ENCODE peak calls at places on chromosomes 6 and 20, in five cellular contexts. One of them, this sample, is unnamed.

GRCh38 chr20:10079964-10080363 is 45.2 kb downstream of the ANKEF1 start:
- DNase-seq in PC-3: peak; percentile 58
- DNase-seq in psoas muscle: no peak
- DNase-seq in esophagus muscularis mucosa: no peak
- DNase-seq in adrenal gland: peak; percentile 30
- DNase-seq in this sample: no peak

GRCh38 chr6:136864676-136865075 is 42.3 kb downstream of the PEX7 start:
- DNase-seq in PC-3: no peak
- DNase-seq in adrenal gland: no peak
- DNase-seq in esophagus muscularis mucosa: no peak
- DNase-seq in psoas muscle: no peak
- DNase-seq in this sample: no peak

GRCh38 chr6:97674802-97675201 is 391.8 kb upstream of the MMS22L start:
- DNase-seq in psoas muscle: no peak
- DNase-seq in esophagus muscularis mucosa: no peak
- DNase-seq in adrenal gland: no peak
- DNase-seq in PC-3: no peak
- DNase-seq in this sample: no peak

GRCh38 chr6:85644374-85644762 is 1.7 kb upstream of the SYNCRIP start:
- DNase-seq in esophagus muscularis mucosa: no peak
- DNase-seq in psoas muscle: no peak
- DNase-seq in PC-3: peak; percentile 14
- DNase-seq in adrenal gland: no peak
- DNase-seq in this sample: no peak

GRCh38 chr6:82086944-82087343 is 160.6 kb downstream of the IBTK start:
- DNase-seq in psoas muscle: no peak
- DNase-seq in PC-3: peak; percentile 49
- DNase-seq in adrenal gland: no peak
- DNase-seq in esophagus muscularis mucosa: no peak
- DNase-seq in this sample: no peak

GRCh38 chr6:135311446-135312200 is 130.5 kb downstream of the MYB start:
- DNase-seq in psoas muscle: no peak
- DNase-seq in esophagus muscularis mucosa: no peak
- DNase-seq in PC-3: no peak
- DNase-seq in adrenal gland: no peak
- DNase-seq in this sample: no peak

GRCh38 chr6:169171951-169172350 is 81.7 kb downstream of the THBS2 start:
- DNase-seq in esophagus muscularis mucosa: peak; percentile 60
- DNase-seq in psoas muscle: no peak
- DNase-seq in adrenal gland: no peak
- DNase-seq in PC-3: peak; percentile 61
- DNase-seq in this sample: no peak

GRCh38 chr6:160791981-160792418 is 90.0 kb downstream of the PLG start:
- DNase-seq in esophagus muscularis mucosa: no peak
- DNase-seq in psoas muscle: no peak
- DNase-seq in adrenal gland: no peak
- DNase-seq in PC-3: peak; percentile 83
- DNase-seq in this sample: no peak

GRCh38 chr6:100267721-100268123 is 197.0 kb downstream of the SIM1 start:
- DNase-seq in PC-3: peak; percentile 31
- DNase-seq in esophagus muscularis mucosa: no peak
- DNase-seq in psoas muscle: no peak
- DNase-seq in adrenal gland: no peak
- DNase-seq in this sample: no peak

DNA sequence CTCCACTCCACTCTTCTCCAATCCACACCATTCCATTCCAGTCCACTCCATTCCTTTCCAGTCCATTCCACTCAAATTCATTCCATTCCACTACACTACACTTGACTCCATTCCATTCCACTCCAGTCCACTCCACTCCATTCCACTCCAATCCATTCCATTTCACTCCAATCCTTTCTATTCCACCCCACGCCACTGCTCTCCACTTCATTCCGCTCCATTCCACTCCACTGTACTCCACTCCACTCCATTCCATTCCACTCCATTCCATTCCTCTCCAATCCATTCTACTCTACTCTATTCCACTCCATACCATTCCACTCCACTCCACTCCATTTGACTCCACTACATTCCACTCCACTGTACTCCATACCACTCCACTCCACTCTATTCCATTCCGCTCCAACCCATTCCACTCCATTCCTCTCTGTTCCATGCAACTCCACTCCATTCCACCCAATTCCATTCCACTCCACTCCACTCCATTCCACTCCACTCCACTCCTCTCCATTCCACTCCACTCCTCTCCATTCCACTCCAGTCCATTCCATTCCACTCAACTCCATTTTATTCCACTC is 23.4 kb upstream of the DEFB125 start:
- DNase-seq in esophagus muscularis mucosa: no peak
- DNase-seq in adrenal gland: no peak
- DNase-seq in psoas muscle: no peak
- DNase-seq in PC-3: no peak
- DNase-seq in this sample: no peak
- H3K9me3 ChIP-seq in esophagus muscularis mucosa: no peaks in the 10 kb centered on the region
- H3K9me3 ChIP-seq in adrenal gland: no peaks in the 10 kb centered on the region
- H3K9me3 ChIP-seq in psoas muscle: no peaks in the 10 kb centered on the region
- H3K9me3 ChIP-seq in PC-3: peaks cover 31% of the 10 kb centered on the region
- H3K9me3 ChIP-seq in this sample: peaks cover 12% of the 10 kb centered on the region

GRCh38 chr6:170415318-170415717 is 108.8 kb downstream of the FAM120B start:
- DNase-seq in PC-3: no peak
- DNase-seq in esophagus muscularis mucosa: peak; percentile 55
- DNase-seq in adrenal gland: no peak
- DNase-seq in psoas muscle: no peak
- DNase-seq in this sample: no peak

GRCh38 chr6:170407200-170407599 is 100.6 kb downstream of the FAM120B start:
- DNase-seq in psoas muscle: no peak
- DNase-seq in adrenal gland: no peak
- DNase-seq in PC-3: no peak
- DNase-seq in esophagus muscularis mucosa: no peak
- DNase-seq in this sample: no peak

GRCh38 chr6:170404697-170405096 is 98.1 kb downstream of the FAM120B start:
- DNase-seq in adrenal gland: no peak
- DNase-seq in esophagus muscularis mucosa: no peak
- DNase-seq in PC-3: no peak
- DNase-seq in psoas muscle: no peak
- DNase-seq in this sample: no peak

GRCh38 chr6:170405311-170405975 is 98.9 kb downstream of the FAM120B start:
- DNase-seq in PC-3: peak; percentile 67
- DNase-seq in esophagus muscularis mucosa: no peak
- DNase-seq in psoas muscle: no peak
- DNase-seq in adrenal gland: no peak
- DNase-seq in this sample: no peak

GRCh38 chr6:170410241-170410640 is 103.7 kb downstream of the FAM120B start:
- DNase-seq in adrenal gland: no peak
- DNase-seq in psoas muscle: no peak
- DNase-seq in esophagus muscularis mucosa: peak; percentile 17
- DNase-seq in PC-3: no peak
- DNase-seq in this sample: no peak
- H3K27ac ChIP-seq in adrenal gland: no peak overlapping the region
- H3K27ac ChIP-seq in psoas muscle: no peak overlapping the region
- H3K27ac ChIP-seq in esophagus muscularis mucosa: no peak overlapping the region
- H3K27ac ChIP-seq in PC-3: no peak overlapping the region
- H3K27ac ChIP-seq in this sample: no peak overlapping the region

DNA sequence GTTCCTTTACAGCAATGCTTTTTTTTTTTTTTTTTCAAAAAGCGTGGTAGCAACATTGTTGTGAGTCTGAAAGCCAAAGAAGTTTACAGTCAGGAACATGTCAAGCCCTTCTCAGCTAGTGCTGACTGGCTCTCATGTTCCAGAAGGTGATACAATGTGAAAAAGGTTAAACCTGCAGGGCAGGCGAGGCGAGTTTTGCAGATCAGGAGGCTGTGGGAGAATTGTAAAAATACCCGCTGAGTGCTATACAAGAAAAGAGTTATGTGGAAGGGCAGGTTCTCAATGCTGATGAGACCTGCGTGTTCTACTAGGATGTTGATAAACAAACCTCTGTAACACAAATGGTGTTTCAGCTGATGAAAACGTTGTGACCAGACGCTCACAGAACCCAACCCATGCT is 30.9 kb upstream of the RPP40 start:
- DNase-seq in esophagus muscularis mucosa: no peak
- DNase-seq in psoas muscle: no peak
- DNase-seq in PC-3: peak; percentile 44
- DNase-seq in adrenal gland: no peak
- DNase-seq in this sample: no peak
- TF ChIP-seq CTCF in esophagus muscularis mucosa: no peak
- TF ChIP-seq CTCF in psoas muscle: no peak
- TF ChIP-seq CTCF in PC-3: no peak
- TF ChIP-seq CTCF in adrenal gland: no peak
- TF ChIP-seq CTCF in this sample: no peak

GRCh38 chr6:37971711-37972410 is 152.3 kb downstream of the ZFAND3 start:
- DNase-seq in PC-3: no peak
- DNase-seq in esophagus muscularis mucosa: no peak
- DNase-seq in adrenal gland: no peak
- DNase-seq in psoas muscle: no peak
- DNase-seq in this sample: no peak
- H3K9me3 ChIP-seq in PC-3: peaks cover 7% of the 10 kb centered on the region
- H3K9me3 ChIP-seq in esophagus muscularis mucosa: peaks cover 8% of the 10 kb centered on the region
- H3K9me3 ChIP-seq in adrenal gland: peaks cover 8% of the 10 kb centered on the region
- H3K9me3 ChIP-seq in psoas muscle: peaks cover 19% of the 10 kb centered on the region
- H3K9me3 ChIP-seq in this sample: peaks cover 11% of the 10 kb centered on the region

DNA sequence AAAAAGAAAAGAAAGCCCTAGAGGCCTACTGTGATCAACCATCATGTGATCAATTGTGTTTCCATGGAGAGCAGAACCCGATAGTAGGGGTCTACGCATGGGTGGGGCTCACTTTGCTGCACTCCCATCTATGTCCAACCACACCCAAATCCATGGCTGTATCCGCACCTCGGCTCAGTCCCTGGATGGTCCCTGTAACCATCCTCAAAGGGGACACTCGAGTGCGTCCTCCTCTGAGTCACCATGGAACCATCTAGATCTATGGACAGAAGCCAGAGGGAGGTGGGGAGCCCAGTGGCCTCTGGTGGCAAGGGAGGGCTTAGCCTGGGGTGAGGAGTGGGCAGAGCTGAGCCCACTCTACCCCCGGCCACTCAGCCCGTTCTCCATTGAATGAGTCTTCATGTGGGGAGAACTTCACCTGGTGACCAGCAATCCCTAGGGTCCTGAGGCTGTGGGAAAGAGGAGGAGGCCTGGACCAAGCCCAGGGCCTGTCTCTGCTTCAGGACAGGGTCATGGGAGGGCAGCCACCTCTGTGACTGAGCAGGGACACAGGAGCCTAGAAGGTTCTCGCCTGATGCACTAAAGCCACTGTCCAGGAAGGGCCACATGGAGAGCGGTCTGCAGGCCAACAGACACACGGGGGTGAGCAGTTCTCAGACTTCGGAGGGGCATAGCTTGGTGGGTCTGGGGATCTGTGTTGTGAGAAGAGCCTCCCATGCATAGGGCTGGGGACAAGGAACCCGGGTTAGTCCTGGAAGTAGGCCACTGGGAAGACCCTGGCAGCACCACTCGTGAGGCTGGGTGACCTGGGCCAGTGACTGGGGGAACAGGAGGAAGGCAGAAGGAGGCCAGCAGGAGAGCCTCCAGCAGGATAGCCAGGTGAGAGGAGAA is 19.3 kb downstream of the RAET1L start:
- DNase-seq in adrenal gland: no peak
- DNase-seq in psoas muscle: no peak
- DNase-seq in esophagus muscularis mucosa: no peak
- DNase-seq in PC-3: no peak
- DNase-seq in this sample: no peak
- H3K27ac ChIP-seq in adrenal gland: no peak overlapping the region
- H3K27ac ChIP-seq in psoas muscle: no peak overlapping the region
- H3K27ac ChIP-seq in esophagus muscularis mucosa: no peak overlapping the region
- H3K27ac ChIP-seq in PC-3: no peak overlapping the region
- H3K27ac ChIP-seq in this sample: no peak overlapping the region

GRCh38 chr6:157019115-157019628 is 242.0 kb downstream of the ARID1B start:
- DNase-seq in PC-3: peak; percentile 22
- DNase-seq in esophagus muscularis mucosa: no peak
- DNase-seq in psoas muscle: no peak
- DNase-seq in adrenal gland: no peak
- DNase-seq in this sample: no peak
- TF ChIP-seq CTCF in PC-3: no peak
- TF ChIP-seq CTCF in esophagus muscularis mucosa: no peak
- TF ChIP-seq CTCF in psoas muscle: no peak
- TF ChIP-seq CTCF in adrenal gland: no peak
- TF ChIP-seq CTCF in this sample: no peak